ENCODE peak calls at places on chromosomes 6 and 20, in nine cellular contexts. G, D, B, V, P, U, H, C and T are unnamed samples.

GRCh38 chr6:111985202-111985731 is 68.6 kb upstream of the CCN6 start:
- DNase-seq in G (no peak), D (no peak), B (no peak), V (peak; percentile 95), P (no peak), U (no peak), H (peak; percentile 96), C (no peak), T (no peak)

GRCh38 chr6:21970560-21970959 is 326.3 kb downstream of the PRL start:
- DNase-seq in G (no peak), D (no peak), B (no peak), V (no peak), P (no peak), U (no peak), H (no peak), C (no peak), T (no peak)

GRCh38 chr6:36033935-36034334 is 6.3 kb downstream of the MAPK14 start:
- DNase-seq in G (no peak), D (no peak), B (no peak), V (no peak), P (no peak), U (no peak), H (no peak), C (no peak), T (no peak)

GRCh38 chr6:137451926-137452325 is 42.3 kb downstream of the OLIG3 start:
- DNase-seq in G (no peak), D (no peak), B (no peak), V (no peak), P (no peak), U (no peak), H (peak; percentile 44), C (no peak), T (no peak)

GRCh38 chr6:37983720-37984501 is 164.4 kb downstream of the ZFAND3 start:
- DNase-seq in G (no peak), D (no peak), B (no peak), V (no peak), P (no peak), U (no peak), H (no peak), C (no peak), T (no peak)

GRCh38 chr6:106997392-106998257 is 23.1 kb upstream of the CD24 start:
- DNase-seq in G (peak; percentile 53), D (peak; percentile 73), B (peak; percentile 32), V (peak; percentile 47), P (peak; percentile 74), U (no peak), H (peak; percentile 64), C (no peak), T (peak; percentile 63)

GRCh38 chr20:12570371-12570770 is 438.4 kb upstream of the SPTLC3 start:
- DNase-seq in G (no peak), D (peak; percentile 57), B (no peak), V (no peak), P (no peak), U (no peak), H (no peak), C (no peak), T (no peak)

GRCh38 chr6:57242505-57242904 is 20.4 kb upstream of the RAB23 start:
- DNase-seq in G (no peak), D (no peak), B (no peak), V (no peak), P (no peak), U (no peak), H (peak; percentile 90), C (no peak), T (no peak)

GRCh38 chr20:42901689-42902518 is 287.8 kb downstream of the PTPRT start:
- DNase-seq in G (no peak), D (no peak), B (no peak), V (no peak), P (no peak), U (no peak), H (no peak), C (no peak), T (no peak)

GRCh38 chr6:137560184-137560563 is 66.0 kb upstream of the OLIG3 start:
- DNase-seq in G (no peak), D (no peak), B (no peak), V (no peak), P (no peak), U (no peak), H (no peak), C (no peak), T (no peak)

GRCh38 chr6:10401004-10401536 is 13.8 kb downstream of the TFAP2A start:
- DNase-seq in G (no peak), D (no peak), B (no peak), V (no peak), P (no peak), U (no peak), H (no peak), C (no peak), T (no peak)

GRCh38 chr6:117840541-117840983 is 66.5 kb upstream of the SLC35F1 start:
- DNase-seq in G (no peak), D (peak; percentile 51), B (no peak), V (peak; percentile 68), P (peak; percentile 14), U (no peak), H (peak; percentile 33), C (no peak), T (no peak)

GRCh38 chr20:1336699-1337387 is 7.9 kb upstream of the SDCBP2 start:
- DNase-seq in G (peak; percentile 82), D (no peak), B (no peak), V (no peak), P (no peak), U (no peak), H (peak; percentile 31), C (peak; percentile 80), T (peak; percentile 60)

GRCh38 chr6:1364791-1365190 is 24.6 kb upstream of the FOXF2 start:
- DNase-seq in G (no peak), D (no peak), B (no peak), V (no peak), P (no peak), U (no peak), H (peak; percentile 61), C (no peak), T (no peak)

GRCh38 chr6:148565931-148566663 is 180.7 kb upstream of the UST start:
- DNase-seq in G (peak; percentile 44), D (no peak), B (no peak), V (peak; percentile 13), P (no peak), U (no peak), H (peak; percentile 92), C (peak; percentile 67), T (no peak)

GRCh38 chr6:20197251-20197650 is 15.0 kb downstream of the MBOAT1 start:
- DNase-seq in G (no peak), D (no peak), B (no peak), V (no peak), P (no peak), U (no peak), H (peak; percentile 50), C (no peak), T (no peak)

GRCh38 chr20:46117704-46118467 is at the start of gene CD40:
- DNase-seq in G (peak; percentile 86), D (peak; percentile 94), B (peak; percentile 51), V (peak; percentile 68), P (peak; percentile 99), U (peak; percentile 69), H (peak; percentile 69), C (peak; percentile 92), T (peak; percentile 88)

GRCh38 chr20:44460795-44461141 is 14.9 kb upstream of the TTPAL start:
- DNase-seq in G (no peak), D (peak; percentile 19), B (no peak), V (peak; percentile 31), P (peak; percentile 38), U (no peak), H (peak; percentile 25), C (no peak), T (no peak)

GRCh38 chr6:163940705-163941470 is 526.4 kb downstream of the QKI start:
- DNase-seq in G (no peak), D (no peak), B (no peak), V (no peak), P (no peak), U (no peak), H (no peak), C (no peak), T (no peak)

DNA sequence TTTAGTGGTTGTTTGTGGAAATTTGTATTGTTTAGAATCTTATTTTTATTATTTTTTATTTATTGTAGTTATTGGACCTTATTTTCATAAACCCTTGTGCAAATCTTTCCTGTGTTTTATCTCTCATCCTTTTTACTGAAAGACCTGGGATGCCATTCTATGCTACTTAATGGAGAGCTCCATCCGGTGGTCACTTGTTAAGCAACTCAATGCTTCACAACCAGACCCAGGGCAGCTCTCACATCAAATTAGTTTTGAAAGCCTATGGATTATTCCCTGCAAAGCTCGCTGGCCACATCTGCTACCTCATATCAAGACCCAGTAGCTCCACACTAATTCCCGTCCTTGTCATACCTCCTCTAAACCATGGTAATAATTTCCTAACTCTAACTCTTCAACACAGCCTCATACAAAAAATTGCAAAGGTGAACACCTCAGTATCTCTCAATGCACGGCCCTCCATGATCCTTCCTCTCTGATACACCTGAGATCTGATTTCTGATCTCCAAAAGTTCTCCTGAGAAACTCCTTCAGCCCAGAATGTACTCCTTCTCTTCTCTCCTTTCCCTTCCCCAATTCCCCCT is 296.6 kb upstream of the MANEA start:
- DNase-seq in G (no peak), D (peak; percentile 24), B (no peak), V (peak; percentile 10), P (peak; percentile 7), U (no peak), H (no peak), C (no peak), T (no peak)
- TF ChIP-seq CTCF in G (no peak), D (peak; percentile 64), B (no peak), V (peak; percentile 17), P (no peak), U (no peak), H (no peak), C (peak; percentile 19), T (no peak)

GRCh38 chr20:22908437-22908836 is 126.7 kb upstream of the SSTR4 start:
- DNase-seq in G (no peak), D (no peak), B (no peak), V (no peak), P (no peak), U (no peak), H (no peak), C (no peak), T (no peak)
- TF ChIP-seq CTCF in G (no peak), D (no peak), B (no peak), V (peak; percentile 2), P (no peak), U (no peak), H (no peak), C (no peak), T (no peak)

DNA sequence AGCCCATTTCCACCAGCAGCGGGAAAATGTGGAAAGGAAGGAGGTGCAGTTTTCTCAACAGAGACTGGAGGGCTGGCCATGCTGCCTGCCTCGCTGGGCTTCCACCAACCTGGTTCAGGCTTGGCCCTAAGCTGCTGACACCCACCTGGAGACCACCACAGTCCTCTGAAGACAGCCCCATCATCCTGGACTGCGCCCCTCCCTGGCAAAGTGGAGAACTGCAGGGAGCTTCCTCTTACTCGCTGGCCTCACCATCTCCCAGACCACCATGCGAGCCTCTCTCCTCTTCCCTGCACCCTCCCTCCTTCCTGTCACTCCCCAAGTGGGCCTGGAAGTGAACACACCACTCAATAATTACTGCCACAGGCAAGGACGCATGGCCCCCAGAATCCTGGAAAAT is 71.5 kb downstream of the PSMG4 start:
- DNase-seq in G (no peak), D (no peak), B (no peak), V (no peak), P (no peak), U (no peak), H (no peak), C (no peak), T (no peak)
- TF ChIP-seq CTCF in G (no peak), D (peak; percentile 35), B (no peak), V (no peak), P (peak; percentile 54), U (no peak), H (no peak), C (no peak), T (no peak)

GRCh38 chr6:166999145-166999844 is at the start of gene CEP43:
- DNase-seq in G (peak; percentile 94), D (peak; percentile 97), B (peak; percentile 75), V (peak; percentile 88), P (peak; percentile 98), U (peak; percentile 77), H (peak; percentile 94), C (peak; percentile 93), T (peak; percentile 95)
- TF ChIP-seq CTCF in G (peak; percentile 17), D (peak; percentile 38), B (no peak), V (no peak), P (no peak), U (no peak), H (no peak), C (no peak), T (peak; percentile 8)